ENCODE peak calls at places on chromosomes 7 and 10, in seven cellular contexts. J, Q, R, H, F, W and M are unnamed samples.

GRCh38 chr7:2971914-2972530 is 71.6 kb downstream of the CARD11 start:
- DNase-seq in J (no peak), Q (peak; percentile 14), R (no peak), H (no peak), F (peak; percentile 57), W (no peak), M (no peak)

GRCh38 chr10:86650151-86650550 is 4.2 kb upstream of the OPN4 start:
- DNase-seq in J (no peak), Q (peak; percentile 24), R (no peak), H (peak; percentile 13), F (no peak), W (no peak), M (no peak)

GRCh38 chr7:137262599-137262998 is 80.9 kb downstream of the PTN start:
- DNase-seq in J (no peak), Q (no peak), R (no peak), H (no peak), F (no peak), W (no peak), M (no peak)

GRCh38 chr7:153380636-153381035 is 621.1 kb downstream of the ACTR3B start:
- DNase-seq in J (no peak), Q (no peak), R (no peak), H (no peak), F (no peak), W (no peak), M (no peak)

GRCh38 chr10:102150970-102151773 is 1.0 kb upstream of the NOLC1 start:
- DNase-seq in J (no peak), Q (no peak), R (no peak), H (no peak), F (no peak), W (no peak), M (no peak)

GRCh38 chr7:81692146-81692905 is 77.5 kb downstream of the HGF start:
- DNase-seq in J (no peak), Q (no peak), R (no peak), H (no peak), F (no peak), W (no peak), M (no peak)

GRCh38 chr10:60564475-60564874 is 174.8 kb upstream of the ANK3 start:
- DNase-seq in J (no peak), Q (no peak), R (no peak), H (no peak), F (no peak), W (no peak), M (no peak)

GRCh38 chr7:55533050-55533728 is 39.1 kb downstream of the VOPP1 start:
- DNase-seq in J (no peak), Q (no peak), R (no peak), H (no peak), F (peak; percentile 98), W (no peak), M (peak; percentile 72)

GRCh38 chr10:129812398-129812797 is 151.7 kb downstream of the EBF3 start:
- DNase-seq in J (no peak), Q (no peak), R (no peak), H (no peak), F (no peak), W (no peak), M (no peak)

GRCh38 chr7:69844264-69844868 is 246.1 kb downstream of the AUTS2 start:
- DNase-seq in J (no peak), Q (no peak), R (no peak), H (no peak), F (no peak), W (no peak), M (no peak)

GRCh38 chr10:46542567-46543323 is 13.7 kb downstream of the GPRIN2 start:
- DNase-seq in J (no peak), Q (peak; percentile 47), R (no peak), H (peak; percentile 26), F (no peak), W (no peak), M (peak; percentile 8)

GRCh38 chr7:7662527-7662926 is 22.0 kb downstream of the UMAD1 start:
- DNase-seq in J (no peak), Q (no peak), R (no peak), H (no peak), F (no peak), W (no peak), M (no peak)

GRCh38 chr10:797179-797578 is 107.7 kb upstream of the DIP2C start:
- DNase-seq in J (no peak), Q (no peak), R (no peak), H (no peak), F (no peak), W (no peak), M (no peak)

GRCh38 chr7:134645935-134646334 is 718 bp upstream of the BPGM start:
- DNase-seq in J (no peak), Q (no peak), R (no peak), H (no peak), F (no peak), W (no peak), M (no peak)

GRCh38 chr7:22387583-22387982 is 30.6 kb upstream of the RAPGEF5 start:
- DNase-seq in J (no peak), Q (no peak), R (no peak), H (no peak), F (no peak), W (no peak), M (no peak)

GRCh38 chr7:156650042-156650441 is 9.5 kb downstream of the RNF32 start:
- DNase-seq in J (peak; percentile 33), Q (no peak), R (peak; percentile 54), H (peak; percentile 79), F (no peak), W (no peak), M (peak; percentile 47)

GRCh38 chr10:74754397-74754796 is 72.0 kb upstream of the KAT6B start:
- DNase-seq in J (no peak), Q (no peak), R (no peak), H (no peak), F (no peak), W (no peak), M (no peak)

GRCh38 chr10:86693721-86694369 is 25.5 kb downstream of the LDB3 start:
- DNase-seq in J (no peak), Q (no peak), R (no peak), H (peak; percentile 63), F (no peak), W (peak; percentile 25), M (peak; percentile 51)

GRCh38 chr10:48481385-48481784 is 123.5 kb downstream of the ARHGAP22 start:
- DNase-seq in J (no peak), Q (no peak), R (no peak), H (peak; percentile 1), F (no peak), W (no peak), M (no peak)

GRCh38 chr10:125006921-125007391 is 65.0 kb downstream of the ZRANB1 start:
- DNase-seq in J (no peak), Q (peak; percentile 19), R (no peak), H (no peak), F (no peak), W (no peak), M (peak; percentile 4)

GRCh38 chr10:46267132-46267985 is 19.4 kb upstream of the ANTXRL start:
- DNase-seq in J (no peak), Q (no peak), R (no peak), H (peak; percentile 9), F (no peak), W (no peak), M (no peak)

GRCh38 chr10:60728056-60728455 is 50.2 kb upstream of the CDK1 start:
- DNase-seq in J (no peak), Q (no peak), R (no peak), H (no peak), F (no peak), W (no peak), M (no peak)

GRCh38 chr10:72834183-72834825 is 59.2 kb upstream of the OIT3 start:
- DNase-seq in J (peak; percentile 48), Q (no peak), R (no peak), H (peak; percentile 43), F (peak; percentile 28), W (peak; percentile 43), M (no peak)

GRCh38 chr7:74006451-74007259 is 21.3 kb upstream of the ELN start:
- DNase-seq in J (no peak), Q (no peak), R (no peak), H (peak; percentile 42), F (no peak), W (no peak), M (no peak)

GRCh38 chr7:71229201-71229600 is 97.3 kb downstream of the GALNT17 start:
- DNase-seq in J (no peak), Q (no peak), R (no peak), H (no peak), F (no peak), W (no peak), M (no peak)

GRCh38 chr10:117539903-117540639 is 2.5 kb upstream of the EMX2 start:
- DNase-seq in J (no peak), Q (no peak), R (no peak), H (no peak), F (no peak), W (no peak), M (no peak)

GRCh38 chr7:18257711-18258110 is 230.1 kb upstream of the PRPS1L1 start:
- DNase-seq in J (no peak), Q (no peak), R (no peak), H (no peak), F (no peak), W (no peak), M (no peak)

GRCh38 chr7:100971111-100972001 is 2.0 kb downstream of the MUC12 start:
- DNase-seq in J (no peak), Q (no peak), R (peak; percentile 45), H (no peak), F (no peak), W (no peak), M (no peak)
- TF ChIP-seq POLR2AphosphoS5 in J (no peak), Q (no peak), R (no peak), H (no peak), F (no peak), W (no peak), M (no peak)

GRCh38 chr7:131094685-131095084 is 233.0 kb upstream of the MKLN1 start:
- DNase-seq in J (no peak), Q (no peak), R (peak; percentile 15), H (no peak), F (no peak), W (no peak), M (no peak)
- H3K4me1 ChIP-seq in J (no peaks in the 10 kb centered on the region), Q (peaks cover 9% of the 10 kb centered on the region), R (peaks cover 76% of the 10 kb centered on the region), H (peaks cover 26% of the 10 kb centered on the region), F (peaks cover 17% of the 10 kb centered on the region), W (no peaks in the 10 kb centered on the region), M (peaks cover 17% of the 10 kb centered on the region)

GRCh38 chr7:90166153-90166552 is 11.9 kb downstream of the STEAP1 start:
- DNase-seq in J (no peak), Q (no peak), R (no peak), H (no peak), F (no peak), W (no peak), M (no peak)
- TF ChIP-seq POLR2AphosphoS5 in J (no peak), Q (no peak), R (no peak), H (no peak), F (no peak), W (no peak), M (no peak)

DNA sequence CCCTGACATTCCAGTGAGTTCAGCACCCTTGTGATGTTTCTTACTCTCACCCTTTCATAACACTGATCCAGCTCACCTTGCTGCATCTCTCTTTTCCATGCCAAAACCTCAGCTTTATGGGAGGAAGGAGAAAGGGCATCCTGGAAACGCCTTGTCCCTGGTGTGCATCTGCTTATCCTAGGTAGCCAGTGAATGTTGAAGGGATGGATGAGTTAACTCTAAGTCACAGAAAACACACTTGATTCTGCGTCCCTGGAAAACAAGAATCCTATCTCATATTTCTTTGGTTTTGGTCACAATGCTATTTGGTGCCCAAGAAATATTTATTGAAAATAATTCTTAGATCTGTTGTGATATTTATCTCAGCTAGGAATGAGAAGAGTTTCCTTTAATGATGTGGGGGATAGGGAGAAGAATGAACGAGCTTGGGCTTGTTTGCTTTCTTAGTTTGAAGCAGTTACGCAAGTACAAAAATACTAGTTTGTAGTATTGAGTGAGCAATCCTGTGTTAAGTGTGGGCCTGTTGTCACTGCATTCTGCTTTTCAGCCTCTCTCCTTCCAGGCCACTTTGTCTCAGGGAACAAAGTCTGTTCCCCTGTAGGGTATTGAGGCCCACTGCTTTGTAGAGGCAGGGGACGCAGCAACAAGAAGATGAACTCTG is 126.5 kb downstream of the ARID5B start:
- DNase-seq in J (no peak), Q (no peak), R (no peak), H (no peak), F (no peak), W (no peak), M (no peak)
- H3K4me1 ChIP-seq in J (no peaks in the 10 kb centered on the region), Q (no peaks in the 10 kb centered on the region), R (no peaks in the 10 kb centered on the region), H (no peaks in the 10 kb centered on the region), F (peaks cover 11% of the 10 kb centered on the region), W (no peaks in the 10 kb centered on the region), M (no peaks in the 10 kb centered on the region)